ENCODE peak calls at places on chromosomes 13 and 19, in ten cellular contexts. One of them, this sample, is unnamed.

GRCh38 chr19:47323872-47324271 is 8.1 kb upstream of the C5AR2 start:
- DNase-seq in IMR-90: no peak
- DNase-seq in stomach: no peak
- DNase-seq in esophagus muscularis mucosa: no peak
- DNase-seq in tibial nerve: no peak
- DNase-seq in sigmoid colon: no peak
- DNase-seq in transverse colon: no peak
- DNase-seq in ovary: no peak
- DNase-seq in esophagus squamous epithelium: no peak
- DNase-seq in heart left ventricle: peak
- DNase-seq in this sample: no peak

GRCh38 chr13:40874138-40874776 is 84.8 kb downstream of the SLC25A15 start:
- DNase-seq in IMR-90: no peak
- DNase-seq in stomach: no peak
- DNase-seq in esophagus muscularis mucosa: no peak
- DNase-seq in tibial nerve: no peak
- DNase-seq in sigmoid colon: no peak
- DNase-seq in transverse colon: no peak
- DNase-seq in ovary: no peak
- DNase-seq in esophagus squamous epithelium: no peak
- DNase-seq in heart left ventricle: no peak
- DNase-seq in this sample: no peak

GRCh38 chr13:40161008-40161694 is 505.3 kb downstream of the FOXO1 start:
- DNase-seq in IMR-90: no peak
- DNase-seq in stomach: no peak
- DNase-seq in esophagus muscularis mucosa: no peak
- DNase-seq in tibial nerve: no peak
- DNase-seq in sigmoid colon: no peak
- DNase-seq in transverse colon: no peak
- DNase-seq in ovary: no peak
- DNase-seq in esophagus squamous epithelium: no peak
- DNase-seq in heart left ventricle: no peak
- DNase-seq in this sample: no peak

GRCh38 chr13:43792456-43792855 is 5.7 kb upstream of the ENOX1 start:
- DNase-seq in IMR-90: no peak
- DNase-seq in stomach: no peak
- DNase-seq in esophagus muscularis mucosa: no peak
- DNase-seq in tibial nerve: no peak
- DNase-seq in sigmoid colon: no peak
- DNase-seq in transverse colon: no peak
- DNase-seq in ovary: no peak
- DNase-seq in esophagus squamous epithelium: no peak
- DNase-seq in heart left ventricle: no peak
- DNase-seq in this sample: no peak

GRCh38 chr19:46621191-46622117 is 3.4 kb downstream of the PTGIR start:
- DNase-seq in IMR-90: peak
- DNase-seq in stomach: no peak
- DNase-seq in esophagus muscularis mucosa: no peak
- DNase-seq in tibial nerve: no peak
- DNase-seq in sigmoid colon: no peak
- DNase-seq in transverse colon: no peak
- DNase-seq in ovary: no peak
- DNase-seq in esophagus squamous epithelium: no peak
- DNase-seq in heart left ventricle: no peak
- DNase-seq in this sample: no peak

GRCh38 chr19:11324079-11324661 is 15.3 kb downstream of the RAB3D start:
- DNase-seq in IMR-90: peak
- DNase-seq in stomach: peak
- DNase-seq in esophagus muscularis mucosa: no peak
- DNase-seq in tibial nerve: peak
- DNase-seq in sigmoid colon: peak
- DNase-seq in transverse colon: peak
- DNase-seq in ovary: peak
- DNase-seq in esophagus squamous epithelium: peak
- DNase-seq in heart left ventricle: peak
- DNase-seq in this sample: peak

GRCh38 chr19:10329555-10329954 is 3.8 kb downstream of the RAVER1 start:
- DNase-seq in IMR-90: no peak
- DNase-seq in stomach: no peak
- DNase-seq in esophagus muscularis mucosa: no peak
- DNase-seq in tibial nerve: no peak
- DNase-seq in sigmoid colon: no peak
- DNase-seq in transverse colon: no peak
- DNase-seq in ovary: no peak
- DNase-seq in esophagus squamous epithelium: no peak
- DNase-seq in heart left ventricle: no peak
- DNase-seq in this sample: no peak

GRCh38 chr19:662207-662961 is 630 bp downstream of the RNF126 start:
- DNase-seq in IMR-90: peak
- DNase-seq in stomach: peak
- DNase-seq in esophagus muscularis mucosa: no peak
- DNase-seq in tibial nerve: no peak
- DNase-seq in sigmoid colon: peak
- DNase-seq in transverse colon: peak
- DNase-seq in ovary: no peak
- DNase-seq in esophagus squamous epithelium: no peak
- DNase-seq in heart left ventricle: no peak
- DNase-seq in this sample: no peak

GRCh38 chr13:71303144-71303543 is 563.9 kb downstream of the DACH1 start:
- DNase-seq in IMR-90: no peak
- DNase-seq in stomach: no peak
- DNase-seq in esophagus muscularis mucosa: no peak
- DNase-seq in tibial nerve: no peak
- DNase-seq in sigmoid colon: no peak
- DNase-seq in transverse colon: no peak
- DNase-seq in ovary: no peak
- DNase-seq in esophagus squamous epithelium: no peak
- DNase-seq in heart left ventricle: no peak
- DNase-seq in this sample: no peak
- TF ChIP-seq CTCF in IMR-90: no peak
- TF ChIP-seq CTCF in stomach: no peak
- TF ChIP-seq CTCF in esophagus muscularis mucosa: no peak
- TF ChIP-seq CTCF in tibial nerve: no peak
- TF ChIP-seq CTCF in sigmoid colon: no peak
- TF ChIP-seq CTCF in transverse colon: no peak
- TF ChIP-seq CTCF in ovary: no peak
- TF ChIP-seq CTCF in esophagus squamous epithelium: no peak
- TF ChIP-seq CTCF in heart left ventricle: no peak
- TF ChIP-seq CTCF in this sample: no peak

DNA sequence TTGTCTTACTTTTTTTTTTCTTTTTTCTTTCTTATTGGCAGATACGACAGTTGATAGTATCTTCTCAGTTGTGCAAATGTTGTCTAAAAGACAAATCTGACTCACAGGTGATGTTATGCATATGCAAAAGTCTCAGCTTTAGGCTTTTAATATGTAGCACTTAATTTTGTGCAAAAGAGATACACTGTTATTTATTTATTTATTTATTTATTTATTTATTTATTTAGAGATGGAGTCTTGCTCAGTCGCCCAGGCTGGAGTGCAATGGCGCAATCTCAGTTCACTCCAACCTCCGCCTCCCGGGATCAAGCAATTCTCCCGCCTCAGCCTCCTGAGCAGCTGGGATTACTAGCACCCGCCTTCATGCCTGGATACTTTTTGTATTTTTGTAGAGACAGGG is 383.9 kb upstream of the PCDH9 start:
- DNase-seq in IMR-90: no peak
- DNase-seq in stomach: no peak
- DNase-seq in esophagus muscularis mucosa: no peak
- DNase-seq in tibial nerve: no peak
- DNase-seq in sigmoid colon: no peak
- DNase-seq in transverse colon: no peak
- DNase-seq in ovary: no peak
- DNase-seq in esophagus squamous epithelium: no peak
- DNase-seq in heart left ventricle: no peak
- DNase-seq in this sample: no peak
- H3K27ac ChIP-seq in IMR-90: no peak
- H3K27ac ChIP-seq in stomach: no peak
- H3K27ac ChIP-seq in esophagus muscularis mucosa: no peak
- H3K27ac ChIP-seq in tibial nerve: no peak
- H3K27ac ChIP-seq in sigmoid colon: no peak
- H3K27ac ChIP-seq in transverse colon: no peak
- H3K27ac ChIP-seq in ovary: no peak
- H3K27ac ChIP-seq in esophagus squamous epithelium: no peak
- H3K27ac ChIP-seq in heart left ventricle: no peak
- H3K27ac ChIP-seq in this sample: no peak

GRCh38 chr19:17303940-17304267 is 679 bp upstream of the ABHD8 start:
- DNase-seq in IMR-90: no peak
- DNase-seq in stomach: no peak
- DNase-seq in esophagus muscularis mucosa: no peak
- DNase-seq in tibial nerve: no peak
- DNase-seq in sigmoid colon: no peak
- DNase-seq in transverse colon: no peak
- DNase-seq in ovary: no peak
- DNase-seq in esophagus squamous epithelium: no peak
- DNase-seq in heart left ventricle: no peak
- DNase-seq in this sample: peak

GRCh38 chr19:17306285-17306714 is 628 bp downstream of the MRPL34 start:
- DNase-seq in IMR-90: no peak
- DNase-seq in stomach: no peak
- DNase-seq in esophagus muscularis mucosa: no peak
- DNase-seq in tibial nerve: no peak
- DNase-seq in sigmoid colon: no peak
- DNase-seq in transverse colon: no peak
- DNase-seq in ovary: no peak
- DNase-seq in esophagus squamous epithelium: no peak
- DNase-seq in heart left ventricle: no peak
- DNase-seq in this sample: no peak

GRCh38 chr19:17305211-17305516 is 508 bp upstream of the MRPL34 start:
- DNase-seq in IMR-90: no peak
- DNase-seq in stomach: no peak
- DNase-seq in esophagus muscularis mucosa: no peak
- DNase-seq in tibial nerve: peak
- DNase-seq in sigmoid colon: no peak
- DNase-seq in transverse colon: no peak
- DNase-seq in ovary: no peak
- DNase-seq in esophagus squamous epithelium: no peak
- DNase-seq in heart left ventricle: no peak
- DNase-seq in this sample: no peak

GRCh38 chr19:17304386-17305047 is 1.2 kb upstream of the MRPL34 start:
- DNase-seq in IMR-90: no peak
- DNase-seq in stomach: no peak
- DNase-seq in esophagus muscularis mucosa: no peak
- DNase-seq in tibial nerve: no peak
- DNase-seq in sigmoid colon: no peak
- DNase-seq in transverse colon: no peak
- DNase-seq in ovary: no peak
- DNase-seq in esophagus squamous epithelium: no peak
- DNase-seq in heart left ventricle: no peak
- DNase-seq in this sample: no peak

DNA sequence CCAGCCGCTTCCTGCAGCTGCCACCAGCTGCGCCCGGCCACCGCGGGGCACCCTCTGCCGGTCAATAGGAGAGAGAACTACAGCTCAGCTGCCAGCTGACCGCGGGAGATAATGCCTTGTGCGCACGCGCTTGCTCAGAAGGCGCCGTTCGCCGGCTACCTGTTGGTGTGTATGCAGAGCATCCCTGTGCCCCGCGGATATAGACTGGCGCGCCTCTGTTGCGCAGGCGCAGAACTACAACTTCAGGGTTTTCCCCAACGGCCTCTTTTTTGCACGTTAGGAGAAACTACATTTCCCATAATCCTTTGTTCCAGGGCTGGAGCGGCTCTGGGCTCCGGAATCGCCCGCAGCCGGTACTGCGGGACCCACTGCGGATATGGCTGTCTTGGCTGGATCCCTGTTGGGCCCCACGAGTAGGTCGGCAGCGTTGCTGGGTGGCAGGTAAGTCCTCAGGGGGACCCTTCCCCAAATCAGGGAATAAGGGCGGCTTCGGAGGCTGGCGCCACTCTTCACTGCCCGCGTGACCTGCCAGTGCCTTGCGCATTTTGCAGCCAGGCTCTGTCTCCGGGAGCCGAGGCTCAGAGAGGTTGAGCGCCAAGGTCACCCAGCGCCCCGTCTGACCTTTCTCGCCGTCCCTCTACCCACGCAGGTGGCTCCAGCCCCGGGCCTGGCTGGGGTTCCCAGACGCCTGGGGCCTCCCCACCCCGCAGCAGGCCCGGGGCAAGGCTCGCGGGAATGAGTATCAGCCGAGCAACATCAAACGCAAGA is at the start of gene MRPL34:
- DNase-seq in IMR-90: peak
- DNase-seq in stomach: peak
- DNase-seq in esophagus muscularis mucosa: peak
- DNase-seq in tibial nerve: peak
- DNase-seq in sigmoid colon: peak
- DNase-seq in transverse colon: peak
- DNase-seq in ovary: peak
- DNase-seq in esophagus squamous epithelium: peak
- DNase-seq in heart left ventricle: peak
- DNase-seq in this sample: peak
- TF ChIP-seq POLR2A in IMR-90: no peak
- TF ChIP-seq POLR2A in stomach: no peak
- TF ChIP-seq POLR2A in esophagus muscularis mucosa: no peak
- TF ChIP-seq POLR2A in tibial nerve: peak
- TF ChIP-seq POLR2A in sigmoid colon: peak
- TF ChIP-seq POLR2A in transverse colon: peak
- TF ChIP-seq POLR2A in ovary: peak
- TF ChIP-seq POLR2A in esophagus squamous epithelium: no peak
- TF ChIP-seq POLR2A in heart left ventricle: peak
- TF ChIP-seq POLR2A in this sample: peak

GRCh38 chr13:20326809-20327208 is 94.7 kb upstream of the GJB6 start:
- DNase-seq in IMR-90: no peak
- DNase-seq in stomach: no peak
- DNase-seq in esophagus muscularis mucosa: peak
- DNase-seq in tibial nerve: no peak
- DNase-seq in sigmoid colon: no peak
- DNase-seq in transverse colon: no peak
- DNase-seq in ovary: no peak
- DNase-seq in esophagus squamous epithelium: no peak
- DNase-seq in heart left ventricle: no peak
- DNase-seq in this sample: no peak

GRCh38 chr13:20331949-20332348 is 99.8 kb upstream of the GJB6 start:
- DNase-seq in IMR-90: no peak
- DNase-seq in stomach: no peak
- DNase-seq in esophagus muscularis mucosa: peak
- DNase-seq in tibial nerve: no peak
- DNase-seq in sigmoid colon: no peak
- DNase-seq in transverse colon: no peak
- DNase-seq in ovary: no peak
- DNase-seq in esophagus squamous epithelium: no peak
- DNase-seq in heart left ventricle: no peak
- DNase-seq in this sample: no peak

GRCh38 chr13:20334309-20334708 is 102.2 kb upstream of the GJB6 start:
- DNase-seq in IMR-90: no peak
- DNase-seq in stomach: no peak
- DNase-seq in esophagus muscularis mucosa: no peak
- DNase-seq in tibial nerve: no peak
- DNase-seq in sigmoid colon: no peak
- DNase-seq in transverse colon: no peak
- DNase-seq in ovary: no peak
- DNase-seq in esophagus squamous epithelium: no peak
- DNase-seq in heart left ventricle: no peak
- DNase-seq in this sample: no peak

GRCh38 chr13:20332361-20333096 is 100.4 kb upstream of the GJB6 start:
- DNase-seq in IMR-90: no peak
- DNase-seq in stomach: no peak
- DNase-seq in esophagus muscularis mucosa: peak
- DNase-seq in tibial nerve: peak
- DNase-seq in sigmoid colon: no peak
- DNase-seq in transverse colon: no peak
- DNase-seq in ovary: no peak
- DNase-seq in esophagus squamous epithelium: no peak
- DNase-seq in heart left ventricle: no peak
- DNase-seq in this sample: no peak

GRCh38 chr13:20331419-20331818 is 99.3 kb upstream of the GJB6 start:
- DNase-seq in IMR-90: no peak
- DNase-seq in stomach: no peak
- DNase-seq in esophagus muscularis mucosa: no peak
- DNase-seq in tibial nerve: no peak
- DNase-seq in sigmoid colon: no peak
- DNase-seq in transverse colon: no peak
- DNase-seq in ovary: no peak
- DNase-seq in esophagus squamous epithelium: no peak
- DNase-seq in heart left ventricle: no peak
- DNase-seq in this sample: no peak
- TF ChIP-seq CTCF in IMR-90: no peak
- TF ChIP-seq CTCF in stomach: peak
- TF ChIP-seq CTCF in esophagus muscularis mucosa: no peak
- TF ChIP-seq CTCF in tibial nerve: no peak
- TF ChIP-seq CTCF in sigmoid colon: no peak
- TF ChIP-seq CTCF in transverse colon: no peak
- TF ChIP-seq CTCF in ovary: no peak
- TF ChIP-seq CTCF in esophagus squamous epithelium: no peak
- TF ChIP-seq CTCF in heart left ventricle: no peak
- TF ChIP-seq CTCF in this sample: no peak

This sample was measured in uterus.